ENCODE peak calls at places on chromosomes 12 and 14, in five cellular contexts. One of them, this sample, is unnamed.

GRCh38 chr14:65412881-65413738 is 580 bp downstream of the FUT8 start:
- DNase-seq in NCI-H524: peak; percentile 93
- DNase-seq in activated effector memory CD4-positive, alpha-beta T cell treated with anti-CD3 and anti-CD28 coated beads, Interleukin-2, amount 50 U/mL, for 16 hours: peak; percentile 69
- DNase-seq in stimulated activated CD4-positive, alpha-beta T cell treated with anti-CD3 and anti-CD28 coated beads, TNF-alpha, amount 100 ng/mL, for 4 hours: peak; percentile 35
- DNase-seq in SW480: peak; percentile 66
- DNase-seq in this sample: peak; percentile 89

GRCh38 chr12:124681779-124682391 is 114.5 kb upstream of the NCOR2 start:
- DNase-seq in activated effector memory CD4-positive, alpha-beta T cell treated with anti-CD3 and anti-CD28 coated beads, Interleukin-2, amount 50 U/mL, for 16 hours: no peak
- DNase-seq in NCI-H524: no peak
- DNase-seq in SW480: peak; percentile 30
- DNase-seq in stimulated activated CD4-positive, alpha-beta T cell treated with anti-CD3 and anti-CD28 coated beads, TNF-alpha, amount 100 ng/mL, for 4 hours: no peak
- DNase-seq in this sample: no peak

GRCh38 chr14:71711619-71712018 is 220.6 kb upstream of the RGS6 start:
- DNase-seq in NCI-H524: peak; percentile 57
- DNase-seq in SW480: no peak
- DNase-seq in activated effector memory CD4-positive, alpha-beta T cell treated with anti-CD3 and anti-CD28 coated beads, Interleukin-2, amount 50 U/mL, for 16 hours: no peak
- DNase-seq in stimulated activated CD4-positive, alpha-beta T cell treated with anti-CD3 and anti-CD28 coated beads, TNF-alpha, amount 100 ng/mL, for 4 hours: no peak
- DNase-seq in this sample: peak; percentile 23

GRCh38 chr14:70981005-70981952 is 74.0 kb downstream of the PCNX1 start:
- DNase-seq in stimulated activated CD4-positive, alpha-beta T cell treated with anti-CD3 and anti-CD28 coated beads, TNF-alpha, amount 100 ng/mL, for 4 hours: no peak
- DNase-seq in SW480: no peak
- DNase-seq in activated effector memory CD4-positive, alpha-beta T cell treated with anti-CD3 and anti-CD28 coated beads, Interleukin-2, amount 50 U/mL, for 16 hours: no peak
- DNase-seq in NCI-H524: no peak
- DNase-seq in this sample: no peak

GRCh38 chr12:47085815-47086252 is 6.1 kb upstream of the AMIGO2 start:
- DNase-seq in SW480: peak; percentile 31
- DNase-seq in activated effector memory CD4-positive, alpha-beta T cell treated with anti-CD3 and anti-CD28 coated beads, Interleukin-2, amount 50 U/mL, for 16 hours: peak; percentile 74
- DNase-seq in NCI-H524: no peak
- DNase-seq in stimulated activated CD4-positive, alpha-beta T cell treated with anti-CD3 and anti-CD28 coated beads, TNF-alpha, amount 100 ng/mL, for 4 hours: peak; percentile 19
- DNase-seq in this sample: peak; percentile 46

GRCh38 chr12:111406474-111407370 is 999 bp downstream of the SH2B3 start:
- DNase-seq in SW480: no peak
- DNase-seq in activated effector memory CD4-positive, alpha-beta T cell treated with anti-CD3 and anti-CD28 coated beads, Interleukin-2, amount 50 U/mL, for 16 hours: peak; percentile 85
- DNase-seq in NCI-H524: no peak
- DNase-seq in stimulated activated CD4-positive, alpha-beta T cell treated with anti-CD3 and anti-CD28 coated beads, TNF-alpha, amount 100 ng/mL, for 4 hours: peak; percentile 53
- DNase-seq in this sample: no peak

GRCh38 chr12:120225852-120226640 is 25.1 kb upstream of the RPLP0 start:
- DNase-seq in NCI-H524: no peak
- DNase-seq in SW480: no peak
- DNase-seq in activated effector memory CD4-positive, alpha-beta T cell treated with anti-CD3 and anti-CD28 coated beads, Interleukin-2, amount 50 U/mL, for 16 hours: no peak
- DNase-seq in stimulated activated CD4-positive, alpha-beta T cell treated with anti-CD3 and anti-CD28 coated beads, TNF-alpha, amount 100 ng/mL, for 4 hours: no peak
- DNase-seq in this sample: no peak

GRCh38 chr12:128180166-128180565 is 86.8 kb upstream of the TMEM132C start:
- DNase-seq in NCI-H524: no peak
- DNase-seq in activated effector memory CD4-positive, alpha-beta T cell treated with anti-CD3 and anti-CD28 coated beads, Interleukin-2, amount 50 U/mL, for 16 hours: no peak
- DNase-seq in stimulated activated CD4-positive, alpha-beta T cell treated with anti-CD3 and anti-CD28 coated beads, TNF-alpha, amount 100 ng/mL, for 4 hours: no peak
- DNase-seq in SW480: no peak
- DNase-seq in this sample: no peak

GRCh38 chr14:90508536-90509254 is 111.9 kb downstream of the CALM1 start:
- DNase-seq in NCI-H524: no peak
- DNase-seq in SW480: no peak
- DNase-seq in activated effector memory CD4-positive, alpha-beta T cell treated with anti-CD3 and anti-CD28 coated beads, Interleukin-2, amount 50 U/mL, for 16 hours: no peak
- DNase-seq in stimulated activated CD4-positive, alpha-beta T cell treated with anti-CD3 and anti-CD28 coated beads, TNF-alpha, amount 100 ng/mL, for 4 hours: no peak
- DNase-seq in this sample: peak; percentile 75

GRCh38 chr12:120283318-120283717 is 8.4 kb downstream of the RNU4-2 start:
- DNase-seq in NCI-H524: no peak
- DNase-seq in stimulated activated CD4-positive, alpha-beta T cell treated with anti-CD3 and anti-CD28 coated beads, TNF-alpha, amount 100 ng/mL, for 4 hours: no peak
- DNase-seq in SW480: no peak
- DNase-seq in activated effector memory CD4-positive, alpha-beta T cell treated with anti-CD3 and anti-CD28 coated beads, Interleukin-2, amount 50 U/mL, for 16 hours: no peak
- DNase-seq in this sample: peak; percentile 60

This sample was measured in hepatocyte.